ENCODE peak calls at places on chromosomes 3 and 15, in seven cellular contexts. One of them, this sample, is unnamed.
A peak's percentile ranks its signal among the peaks of the same experiment; 100 is the strongest.

GRCh38 chr15:70907784-70908471 is 15.3 kb downstream of the LRRC49 start:
- DNase-seq in mesenchymal stem cell: no peak
- DNase-seq in MM.1S: no peak
- DNase-seq in neuronal stem cell: no peak
- DNase-seq in DND-41: no peak
- DNase-seq in PC-3: no peak
- DNase-seq in fibroblast of lung: no peak
- DNase-seq in this sample: no peak

GRCh38 chr3:145981057-145981456 is 179.9 kb downstream of the PLOD2 start:
- DNase-seq in neuronal stem cell: no peak
- DNase-seq in fibroblast of lung: peak; percentile 60
- DNase-seq in DND-41: no peak
- DNase-seq in PC-3: no peak
- DNase-seq in MM.1S: no peak
- DNase-seq in mesenchymal stem cell: no peak
- DNase-seq in this sample: peak; percentile 39

GRCh38 chr15:51793521-51793920 is 35.9 kb upstream of the TMOD3 start:
- DNase-seq in MM.1S: no peak
- DNase-seq in mesenchymal stem cell: no peak
- DNase-seq in neuronal stem cell: no peak
- DNase-seq in fibroblast of lung: peak; percentile 25
- DNase-seq in DND-41: no peak
- DNase-seq in PC-3: peak; percentile 19
- DNase-seq in this sample: no peak

GRCh38 chr3:14510838-14511622 is 29.1 kb downstream of the GRIP2 start:
- DNase-seq in mesenchymal stem cell: no peak
- DNase-seq in PC-3: no peak
- DNase-seq in fibroblast of lung: no peak
- DNase-seq in MM.1S: no peak
- DNase-seq in DND-41: no peak
- DNase-seq in neuronal stem cell: no peak
- DNase-seq in this sample: no peak

GRCh38 chr3:183233986-183234385 is 19.1 kb upstream of the B3GNT5 start:
- DNase-seq in neuronal stem cell: no peak
- DNase-seq in MM.1S: no peak
- DNase-seq in fibroblast of lung: no peak
- DNase-seq in mesenchymal stem cell: no peak
- DNase-seq in PC-3: no peak
- DNase-seq in DND-41: no peak
- DNase-seq in this sample: no peak

GRCh38 chr15:40279437-40280141 is 3.3 kb downstream of the ANKRD63 start:
- DNase-seq in neuronal stem cell: peak; percentile 75
- DNase-seq in fibroblast of lung: peak; percentile 17
- DNase-seq in MM.1S: peak; percentile 35
- DNase-seq in PC-3: peak; percentile 72
- DNase-seq in mesenchymal stem cell: peak; percentile 54
- DNase-seq in DND-41: peak; percentile 55
- DNase-seq in this sample: peak; percentile 51

GRCh38 chr3:72145506-72146380 is 360.8 kb upstream of the PROK2 start:
- DNase-seq in MM.1S: no peak
- DNase-seq in neuronal stem cell: no peak
- DNase-seq in mesenchymal stem cell: peak; percentile 79
- DNase-seq in fibroblast of lung: peak; percentile 87
- DNase-seq in DND-41: no peak
- DNase-seq in PC-3: no peak
- DNase-seq in this sample: peak; percentile 2

GRCh38 chr3:42847731-42848130 is 27.9 kb downstream of the CYP8B1 start:
- DNase-seq in DND-41: no peak
- DNase-seq in MM.1S: no peak
- DNase-seq in mesenchymal stem cell: no peak
- DNase-seq in neuronal stem cell: no peak
- DNase-seq in fibroblast of lung: no peak
- DNase-seq in PC-3: no peak
- DNase-seq in this sample: no peak

GRCh38 chr15:28021281-28022039 is 77.7 kb downstream of the OCA2 start:
- DNase-seq in mesenchymal stem cell: peak; percentile 32
- DNase-seq in neuronal stem cell: peak; percentile 20
- DNase-seq in MM.1S: peak; percentile 25
- DNase-seq in fibroblast of lung: peak; percentile 86
- DNase-seq in PC-3: peak; percentile 69
- DNase-seq in DND-41: peak; percentile 79
- DNase-seq in this sample: peak; percentile 2

GRCh38 chr3:53969086-53969485 is 77.4 kb upstream of the SELENOK start:
- DNase-seq in neuronal stem cell: no peak
- DNase-seq in PC-3: no peak
- DNase-seq in MM.1S: no peak
- DNase-seq in fibroblast of lung: no peak
- DNase-seq in DND-41: no peak
- DNase-seq in mesenchymal stem cell: no peak
- DNase-seq in this sample: no peak

GRCh38 chr3:45113625-45114050 is 32.5 kb downstream of the CDCP1 start:
- DNase-seq in PC-3: no peak
- DNase-seq in mesenchymal stem cell: peak; percentile 78
- DNase-seq in fibroblast of lung: peak; percentile 83
- DNase-seq in MM.1S: peak; percentile 37
- DNase-seq in neuronal stem cell: no peak
- DNase-seq in DND-41: no peak
- DNase-seq in this sample: no peak

GRCh38 chr3:45106874-45107273 is 39.3 kb downstream of the CDCP1 start:
- DNase-seq in DND-41: no peak
- DNase-seq in MM.1S: no peak
- DNase-seq in neuronal stem cell: no peak
- DNase-seq in PC-3: no peak
- DNase-seq in fibroblast of lung: no peak
- DNase-seq in mesenchymal stem cell: peak; percentile 59
- DNase-seq in this sample: no peak

GRCh38 chr3:45112939-45113338 is 33.2 kb downstream of the CDCP1 start:
- DNase-seq in MM.1S: no peak
- DNase-seq in neuronal stem cell: no peak
- DNase-seq in PC-3: peak; percentile 30
- DNase-seq in fibroblast of lung: peak; percentile 51
- DNase-seq in mesenchymal stem cell: no peak
- DNase-seq in DND-41: no peak
- DNase-seq in this sample: no peak

GRCh38 chr3:45109736-45110135 is 36.4 kb downstream of the CDCP1 start:
- DNase-seq in mesenchymal stem cell: peak; percentile 84
- DNase-seq in PC-3: no peak
- DNase-seq in neuronal stem cell: no peak
- DNase-seq in DND-41: no peak
- DNase-seq in fibroblast of lung: no peak
- DNase-seq in MM.1S: no peak
- DNase-seq in this sample: no peak

GRCh38 chr3:45110185-45110833 is 35.9 kb downstream of the CDCP1 start:
- DNase-seq in fibroblast of lung: no peak
- DNase-seq in PC-3: no peak
- DNase-seq in DND-41: peak; percentile 81
- DNase-seq in MM.1S: peak; percentile 78
- DNase-seq in neuronal stem cell: no peak
- DNase-seq in mesenchymal stem cell: peak; percentile 81
- DNase-seq in this sample: no peak
- H3K4me3 ChIP-seq in fibroblast of lung: no peak overlapping the region
- H3K4me3 ChIP-seq in PC-3: no peak overlapping the region
- H3K4me3 ChIP-seq in DND-41: peak overlapping the region; percentile 3
- H3K4me3 ChIP-seq in MM.1S: no peak overlapping the region
- H3K4me3 ChIP-seq in neuronal stem cell: no peak overlapping the region
- H3K4me3 ChIP-seq in mesenchymal stem cell: no peak overlapping the region
- H3K4me3 ChIP-seq in this sample: no peak overlapping the region

DNA sequence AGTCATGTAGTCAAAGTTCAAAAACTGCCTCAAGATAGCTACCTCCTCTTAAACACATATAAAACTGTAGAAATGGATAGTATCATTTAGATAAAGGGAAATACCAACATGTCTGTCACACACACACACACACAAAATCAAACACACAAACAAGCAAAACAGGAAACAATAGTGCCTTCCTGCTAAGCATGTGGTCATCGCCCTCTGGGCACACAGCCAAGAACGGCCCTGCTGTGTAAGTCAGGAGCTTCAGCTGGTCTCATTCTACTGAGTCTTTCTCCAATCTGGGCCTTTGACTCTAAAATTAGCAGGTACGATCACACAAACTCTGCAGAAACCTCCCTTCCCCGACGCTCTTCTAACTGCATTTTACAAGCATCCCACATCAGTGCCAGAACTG is 272.2 kb upstream of the CHRNA7 start:
- DNase-seq in DND-41: no peak
- DNase-seq in neuronal stem cell: no peak
- DNase-seq in fibroblast of lung: no peak
- DNase-seq in mesenchymal stem cell: no peak
- DNase-seq in MM.1S: peak; percentile 95
- DNase-seq in PC-3: peak; percentile 55
- DNase-seq in this sample: no peak
- H2AFZ ChIP-seq in DND-41: no peak overlapping the region
- H2AFZ ChIP-seq in neuronal stem cell: no peak overlapping the region
- H2AFZ ChIP-seq in fibroblast of lung: no peak overlapping the region
- H2AFZ ChIP-seq in mesenchymal stem cell: no peak overlapping the region
- H2AFZ ChIP-seq in MM.1S: peak overlapping the region; percentile 6
- H2AFZ ChIP-seq in PC-3: no peak overlapping the region
- H2AFZ ChIP-seq in this sample: no peak overlapping the region

GRCh38 chr3:112384769-112385168 is 51.8 kb downstream of the CD200 start:
- DNase-seq in PC-3: no peak
- DNase-seq in mesenchymal stem cell: no peak
- DNase-seq in fibroblast of lung: peak; percentile 36
- DNase-seq in neuronal stem cell: no peak
- DNase-seq in DND-41: no peak
- DNase-seq in MM.1S: no peak
- DNase-seq in this sample: no peak
- H3K4me3 ChIP-seq in PC-3: no peak overlapping the region
- H3K4me3 ChIP-seq in mesenchymal stem cell: no peak overlapping the region
- H3K4me3 ChIP-seq in fibroblast of lung: no peak overlapping the region
- H3K4me3 ChIP-seq in neuronal stem cell: no peak overlapping the region
- H3K4me3 ChIP-seq in DND-41: no peak overlapping the region
- H3K4me3 ChIP-seq in MM.1S: no peak overlapping the region
- H3K4me3 ChIP-seq in this sample: no peak overlapping the region

GRCh38 chr3:30227571-30228301 is 378.7 kb upstream of the TGFBR2 start:
- DNase-seq in PC-3: peak; percentile 86
- DNase-seq in neuronal stem cell: no peak
- DNase-seq in mesenchymal stem cell: peak; percentile 73
- DNase-seq in MM.1S: no peak
- DNase-seq in DND-41: no peak
- DNase-seq in fibroblast of lung: peak; percentile 97
- DNase-seq in this sample: peak; percentile 77
- H2AFZ ChIP-seq in PC-3: no peak overlapping the region
- H2AFZ ChIP-seq in neuronal stem cell: peak overlapping the region; percentile 72
- H2AFZ ChIP-seq in mesenchymal stem cell: no peak overlapping the region
- H2AFZ ChIP-seq in MM.1S: no peak overlapping the region
- H2AFZ ChIP-seq in DND-41: peak overlapping the region; percentile 27
- H2AFZ ChIP-seq in fibroblast of lung: no peak overlapping the region
- H2AFZ ChIP-seq in this sample: no peak overlapping the region

GRCh38 chr15:89813381-89814111 is 1.1 kb downstream of the ANPEP start:
- DNase-seq in DND-41: no peak
- DNase-seq in MM.1S: no peak
- DNase-seq in PC-3: no peak
- DNase-seq in neuronal stem cell: no peak
- DNase-seq in mesenchymal stem cell: no peak
- DNase-seq in fibroblast of lung: no peak
- DNase-seq in this sample: no peak
- H3K4me3 ChIP-seq in DND-41: no peak overlapping the region
- H3K4me3 ChIP-seq in MM.1S: no peak overlapping the region
- H3K4me3 ChIP-seq in PC-3: peak overlapping the region; percentile 62
- H3K4me3 ChIP-seq in neuronal stem cell: no peak overlapping the region
- H3K4me3 ChIP-seq in mesenchymal stem cell: peak overlapping the region; percentile 88
- H3K4me3 ChIP-seq in fibroblast of lung: peak overlapping the region; percentile 60
- H3K4me3 ChIP-seq in this sample: no peak overlapping the region

GRCh38 chr15:63601727-63602185 is 4.6 kb downstream of the FBXL22 start:
- DNase-seq in DND-41: no peak
- DNase-seq in mesenchymal stem cell: no peak
- DNase-seq in PC-3: no peak
- DNase-seq in MM.1S: peak; percentile 61
- DNase-seq in neuronal stem cell: no peak
- DNase-seq in fibroblast of lung: no peak
- DNase-seq in this sample: no peak
- H2AFZ ChIP-seq in DND-41: no peak overlapping the region
- H2AFZ ChIP-seq in mesenchymal stem cell: no peak overlapping the region
- H2AFZ ChIP-seq in PC-3: peak overlapping the region; percentile 80
- H2AFZ ChIP-seq in MM.1S: peak overlapping the region; percentile 95
- H2AFZ ChIP-seq in neuronal stem cell: no peak overlapping the region
- H2AFZ ChIP-seq in fibroblast of lung: peak overlapping the region; percentile 89
- H2AFZ ChIP-seq in this sample: peak overlapping the region; percentile 92